ENCODE peak calls at places on chromosomes 1 and 21, in ten cellular contexts. N is Caco-2; R is AG08395; L is activated CD4-positive, alpha-beta T cell treated with anti-CD3 and anti-CD28 coated beads for 24 hours; I is fibroblast of gingiva; V is bronchial epithelial cell; K is stimulated activated CD4-positive, alpha-beta T cell treated with anti-CD3 and anti-CD28 coated beads, Interleukin-12 subunit alpha, Interleukin-12 subunit beta, amount 100 ng/mL, for 48 hours; E is activated naive CD8-positive, alpha-beta T cell treated with anti-CD3 and anti-CD28 coated beads, Interleukin-2, amount 50 U/mL, for 24 hours; Q is fibroblast of lung; B is GF-D8. Z is an unnamed sample.

GRCh38 chr1:150692720-150693119 is 4.2 kb downstream of the GOLPH3L start:
- DNase-seq in N (no peak), R (no peak), L (no peak), I (no peak), V (peak), K (no peak), E (no peak), Q (no peak), B (no peak), Z (no peak)

GRCh38 chr1:42420911-42421585 is 34.8 kb downstream of the ZMYND12 start:
- DNase-seq in N (no peak), R (peak), L (no peak), I (peak), V (peak), K (no peak), E (no peak), Q (peak), B (no peak), Z (peak)

GRCh38 chr1:167439301-167439988 is 78.9 kb downstream of the CD247 start:
- DNase-seq in N (no peak), R (peak), L (no peak), I (peak), V (peak), K (no peak), E (peak), Q (peak), B (no peak), Z (peak)

GRCh38 chr1:117605164-117605810 is 561 bp upstream of the TENT5C start:
- DNase-seq in N (no peak), R (peak), L (no peak), I (no peak), V (no peak), K (no peak), E (no peak), Q (no peak), B (no peak), Z (peak)

GRCh38 chr1:184771190-184771691 is 16.6 kb upstream of the EDEM3 start:
- DNase-seq in N (no peak), R (no peak), L (no peak), I (no peak), V (no peak), K (no peak), E (no peak), Q (no peak), B (no peak), Z (no peak)

GRCh38 chr1:91736999-91737615 is 148.8 kb downstream of the TGFBR3 start:
- DNase-seq in N (peak), R (peak), L (no peak), I (peak), V (peak), K (no peak), E (no peak), Q (peak), B (no peak), Z (peak)

GRCh38 chr21:26082549-26082948 is 88.0 kb downstream of the APP start:
- DNase-seq in N (no peak), R (no peak), L (no peak), I (no peak), V (no peak), K (no peak), E (no peak), Q (no peak), B (no peak), Z (no peak)

GRCh38 chr1:156476501-156477298 is 23.9 kb downstream of the MEF2D start:
- DNase-seq in N (no peak), R (peak), L (no peak), I (peak), V (peak), K (peak), E (peak), Q (peak), B (no peak), Z (peak)

GRCh38 chr1:155831279-155831976 is 25.6 kb downstream of the GON4L start:
- DNase-seq in N (no peak), R (no peak), L (no peak), I (no peak), V (no peak), K (no peak), E (no peak), Q (no peak), B (no peak), Z (no peak)

GRCh38 chr1:214451591-214451990 is 99.8 kb downstream of the PTPN14 start:
- DNase-seq in N (no peak), R (peak), L (no peak), I (no peak), V (peak), K (peak), E (no peak), Q (no peak), B (no peak), Z (no peak)

GRCh38 chr1:230632273-230632873 is 9.9 kb upstream of the COG2 start:
- DNase-seq in N (peak), R (peak), L (no peak), I (peak), V (peak), K (no peak), E (no peak), Q (peak), B (no peak), Z (peak)

GRCh38 chr1:15714438-15715136 is 21.5 kb upstream of the SLC25A34 start:
- DNase-seq in N (no peak), R (peak), L (no peak), I (peak), V (no peak), K (no peak), E (no peak), Q (peak), B (no peak), Z (no peak)

GRCh38 chr1:167641786-167642500 is 11.9 kb downstream of the RCSD1 start:
- DNase-seq in N (no peak), R (no peak), L (no peak), I (no peak), V (no peak), K (no peak), E (no peak), Q (no peak), B (no peak), Z (no peak)

GRCh38 chr21:24224411-24224810 is 1382.9 kb downstream of the MRPL39 start:
- DNase-seq in N (no peak), R (no peak), L (no peak), I (no peak), V (peak), K (no peak), E (no peak), Q (no peak), B (no peak), Z (no peak)

GRCh38 chr1:43392702-43393101 is 3.0 kb downstream of the SZT2 start:
- DNase-seq in N (no peak), R (no peak), L (no peak), I (no peak), V (no peak), K (no peak), E (no peak), Q (no peak), B (no peak), Z (no peak)

GRCh38 chr1:29752141-29752540 is 515.8 kb downstream of the PTPRU start:
- DNase-seq in N (no peak), R (no peak), L (no peak), I (no peak), V (no peak), K (no peak), E (no peak), Q (no peak), B (no peak), Z (no peak)

GRCh38 chr1:30125449-30126170 is 597.8 kb downstream of the MATN1 start:
- DNase-seq in N (no peak), R (no peak), L (no peak), I (no peak), V (no peak), K (no peak), E (no peak), Q (no peak), B (no peak), Z (no peak)

GRCh38 chr1:156550346-156550745 is 22.0 kb downstream of the IQGAP3 start:
- DNase-seq in N (no peak), R (no peak), L (no peak), I (no peak), V (no peak), K (no peak), E (no peak), Q (no peak), B (no peak), Z (no peak)

GRCh38 chr21:36551731-36552457 is 72.0 kb upstream of the CLDN14 start:
- DNase-seq in N (no peak), R (peak), L (no peak), I (peak), V (peak), K (no peak), E (no peak), Q (peak), B (no peak), Z (no peak)

GRCh38 chr1:173451981-173452380 is 25.2 kb upstream of the PRDX6 start:
- DNase-seq in N (no peak), R (no peak), L (no peak), I (peak), V (peak), K (no peak), E (no peak), Q (peak), B (no peak), Z (no peak)

GRCh38 chr1:31426249-31426922 is 13.4 kb downstream of the SERINC2 start:
- DNase-seq in N (no peak), R (no peak), L (no peak), I (no peak), V (peak), K (no peak), E (no peak), Q (no peak), B (no peak), Z (no peak)

GRCh38 chr1:156776942-156777341 is 9.6 kb downstream of the PRCC start:
- DNase-seq in N (no peak), R (no peak), L (no peak), I (no peak), V (no peak), K (no peak), E (no peak), Q (no peak), B (no peak), Z (no peak)

GRCh38 chr21:45355573-45355972 is 49.4 kb upstream of the COL18A1 start:
- DNase-seq in N (peak), R (no peak), L (no peak), I (no peak), V (no peak), K (no peak), E (no peak), Q (no peak), B (no peak), Z (no peak)

GRCh38 chr1:64687725-64688285 is 57.1 kb upstream of the RAVER2 start:
- DNase-seq in N (no peak), R (no peak), L (no peak), I (no peak), V (peak), K (no peak), E (no peak), Q (peak), B (no peak), Z (no peak)